ENCODE peak calls at places on chromosomes 2 and 18, in seven cellular contexts. M is GM12878, U is HCT116, S is A549, T is HepG2, O is IMR-90, N is H1. X is an unnamed sample.

GRCh38 chr18:48917579-48918101 is 33.1 kb downstream of the SMAD7 start:
- DNase-seq in M (no peak), U (no peak), S (no peak), T (no peak), O (no peak), N (no peak), X (peak; percentile 21)

GRCh38 chr2:23520256-23520655 is 135.3 kb downstream of the KLHL29 start:
- DNase-seq in M (no peak), U (no peak), S (no peak), T (peak; percentile 90), O (no peak), N (no peak), X (no peak)

GRCh38 chr18:74147491-74147778 is 199 bp downstream of the FBXO15 start:
- DNase-seq in M (no peak), U (no peak), S (no peak), T (no peak), O (no peak), N (no peak), X (no peak)

GRCh38 chr2:71742953-71743601 is 289.7 kb downstream of the DYSF start:
- DNase-seq in M (no peak), U (peak; percentile 74), S (peak; percentile 72), T (no peak), O (peak; percentile 86), N (no peak), X (peak; percentile 58)

GRCh38 chr2:240593026-240593702 is 6.6 kb downstream of the CAPN10 start:
- DNase-seq in M (no peak), U (no peak), S (no peak), T (no peak), O (no peak), N (no peak), X (no peak)

GRCh38 chr2:2950403-2950952 is 427.1 kb downstream of the EIPR1 start:
- DNase-seq in M (no peak), U (no peak), S (no peak), T (no peak), O (no peak), N (no peak), X (no peak)

GRCh38 chr2:161362568-161363166 is 53.4 kb upstream of the TBR1 start:
- DNase-seq in M (no peak), U (no peak), S (no peak), T (no peak), O (no peak), N (no peak), X (no peak)

GRCh38 chr2:135745545-135745944 is 3.9 kb downstream of the UBXN4 start:
- DNase-seq in M (no peak), U (no peak), S (no peak), T (no peak), O (peak; percentile 90), N (no peak), X (no peak)

GRCh38 chr2:121132054-121132453 is 152.9 kb downstream of the TFCP2L1 start:
- DNase-seq in M (no peak), U (no peak), S (no peak), T (no peak), O (no peak), N (no peak), X (no peak)

GRCh38 chr2:56448999-56449431 is 265.2 kb downstream of the CCDC85A start:
- DNase-seq in M (no peak), U (no peak), S (peak; percentile 51), T (peak; percentile 88), O (no peak), N (no peak), X (no peak)

GRCh38 chr2:208012449-208012848 is 12.9 kb downstream of the PLEKHM3 start:
- DNase-seq in M (no peak), U (no peak), S (no peak), T (no peak), O (no peak), N (no peak), X (no peak)

GRCh38 chr2:1843646-1844045 is 99.3 kb upstream of the PXDN start:
- DNase-seq in M (no peak), U (no peak), S (no peak), T (no peak), O (no peak), N (no peak), X (no peak)

GRCh38 chr18:50424877-50425690 is 50.2 kb downstream of the SKA1 start:
- DNase-seq in M (no peak), U (no peak), S (no peak), T (peak; percentile 86), O (peak; percentile 50), N (no peak), X (peak; percentile 59)

GRCh38 chr2:120780402-120780801 is 44.7 kb downstream of the GLI2 start:
- DNase-seq in M (no peak), U (no peak), S (no peak), T (no peak), O (no peak), N (no peak), X (no peak)

GRCh38 chr18:8999872-9000271 is 102.6 kb upstream of the NDUFV2 start:
- DNase-seq in M (no peak), U (no peak), S (no peak), T (no peak), O (no peak), N (no peak), X (no peak)

GRCh38 chr18:75757951-75758350 is 330.4 kb upstream of the SMIM21 start:
- DNase-seq in M (no peak), U (no peak), S (no peak), T (no peak), O (no peak), N (no peak), X (no peak)

GRCh38 chr2:137961602-137962001 is 2.7 kb upstream of the HNMT start:
- DNase-seq in M (no peak), U (no peak), S (no peak), T (no peak), O (no peak), N (no peak), X (no peak)

GRCh38 chr2:64327510-64328414 is 126.2 kb upstream of the LGALSL start:
- DNase-seq in M (peak; percentile 43), U (no peak), S (no peak), T (no peak), O (no peak), N (no peak), X (no peak)

GRCh38 chr2:226792155-226792871 is 7.3 kb downstream of the IRS1 start:
- DNase-seq in M (no peak), U (no peak), S (no peak), T (no peak), O (peak; percentile 22), N (no peak), X (no peak)

GRCh38 chr18:79949571-79950439 is 1.6 kb downstream of the SLC66A2 start:
- DNase-seq in M (no peak), U (no peak), S (no peak), T (no peak), O (no peak), N (no peak), X (no peak)

GRCh38 chr18:53534695-53535094 is 689.8 kb downstream of the MBD2 start:
- DNase-seq in M (no peak), U (no peak), S (no peak), T (no peak), O (no peak), N (no peak), X (no peak)

GRCh38 chr2:37635359-37636208 is 35.9 kb downstream of the CDC42EP3 start:
- DNase-seq in M (peak; percentile 92), U (no peak), S (no peak), T (no peak), O (peak; percentile 82), N (no peak), X (no peak)
- TF ChIP-seq CEBPB in M (peak; percentile 95), U (no peak), S (no peak), T (no peak), O (peak; percentile 93), N (no peak), X (peak; percentile 17)

GRCh38 chr2:175207741-175208438 is 26.4 kb upstream of the ATP5MC3 start:
- DNase-seq in M (no peak), U (no peak), S (no peak), T (no peak), O (no peak), N (no peak), X (no peak)

GRCh38 chr2:175206866-175207265 is 25.4 kb upstream of the ATP5MC3 start:
- DNase-seq in M (no peak), U (no peak), S (no peak), T (no peak), O (no peak), N (no peak), X (no peak)

GRCh38 chr2:175205523-175205922 is 24.0 kb upstream of the ATP5MC3 start:
- DNase-seq in M (no peak), U (no peak), S (no peak), T (no peak), O (peak; percentile 41), N (no peak), X (no peak)

DNA sequence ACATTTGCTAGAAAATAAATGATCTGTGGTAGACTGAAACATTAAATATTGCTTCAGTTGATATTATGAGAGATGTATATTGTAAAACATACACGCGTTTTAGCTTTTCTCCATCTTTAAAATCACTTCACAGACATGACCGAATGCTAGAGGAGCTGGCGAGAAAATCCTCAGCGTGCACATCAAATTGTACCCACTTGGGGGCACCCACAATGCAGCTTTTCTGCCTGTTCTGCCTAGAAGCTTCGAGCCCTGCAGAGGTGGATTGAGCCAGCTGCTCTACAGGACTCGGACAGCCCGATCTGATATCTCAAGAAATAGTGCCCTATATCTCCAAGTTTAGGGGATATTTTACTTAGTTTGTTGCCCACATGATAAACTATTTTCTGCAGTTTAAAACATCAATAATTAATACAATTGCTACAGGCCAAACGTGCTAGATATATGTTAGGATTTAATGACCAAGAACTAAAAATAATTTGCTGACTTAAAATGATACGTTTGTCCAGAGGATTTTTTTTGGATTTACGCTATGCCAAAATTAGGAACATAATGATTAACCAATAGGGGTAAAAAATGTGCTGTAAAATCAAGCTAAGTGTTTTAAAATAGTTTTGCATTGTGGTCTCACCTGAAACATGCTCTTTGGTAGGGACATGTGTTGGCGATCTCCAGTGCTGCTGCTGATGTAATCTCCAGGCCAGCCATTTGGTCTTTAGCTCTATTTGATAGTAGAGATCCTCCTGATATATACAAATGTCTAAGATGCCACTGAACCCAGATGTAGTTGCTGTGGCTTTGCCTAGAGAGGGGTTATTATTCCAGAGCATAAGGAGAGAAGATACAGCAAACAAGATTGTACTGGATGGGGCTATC is 22.3 kb upstream of the ATP5MC3 start:
- DNase-seq in M (no peak), U (peak; percentile 57), S (peak; percentile 21), T (peak; percentile 50), O (peak; percentile 47), N (no peak), X (no peak)
- TF ChIP-seq CEBPB in M (no peak), U (no peak), S (no peak), T (no peak), O (no peak), N (no peak), X (no peak)

DNA sequence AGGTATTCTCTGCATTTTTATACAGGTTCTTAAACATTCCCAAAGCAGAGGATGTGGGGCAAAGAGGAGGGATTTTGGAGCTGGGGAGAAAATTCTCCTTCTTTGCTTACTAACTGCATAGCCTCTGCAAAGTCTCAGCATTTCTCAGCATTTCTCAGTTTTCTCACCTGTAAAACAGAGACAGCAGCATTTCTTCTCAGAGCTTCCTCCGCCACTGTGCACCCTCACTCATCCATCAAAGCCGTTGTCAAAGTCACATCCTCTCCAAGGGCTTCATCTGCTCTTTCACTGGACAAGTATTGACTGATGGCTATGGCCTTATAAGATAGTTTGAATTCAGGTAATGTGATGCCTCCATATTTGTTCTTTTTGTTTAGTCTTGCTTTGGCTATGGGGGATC is 17.4 kb downstream of the MYO7B start:
- DNase-seq in M (no peak), U (no peak), S (no peak), T (no peak), O (no peak), N (no peak), X (no peak)
- TF ChIP-seq CEBPB in M (no peak), U (no peak), S (no peak), T (no peak), O (no peak), N (no peak), X (no peak)

GRCh38 chr2:54541995-54542394 is 85.9 kb downstream of the SPTBN1 start:
- DNase-seq in M (no peak), U (no peak), S (no peak), T (no peak), O (no peak), N (no peak), X (no peak)
- TF ChIP-seq CEBPB in M (no peak), U (no peak), S (no peak), T (no peak), O (no peak), N (no peak), X (no peak)